ENCODE peak calls at places on chromosomes 7 and 10, in six cellular contexts. B is heart right ventricle, U is IMR-90, L is HCT116, N is psoas muscle, I is Peyer's patch. J is an unnamed sample.
A peak's percentile ranks its signal among the peaks of the same experiment; 100 is the strongest.

GRCh38 chr10:58651040-58651439 is 138.4 kb downstream of the BICC1 start:
- DNase-seq in B (peak; percentile 28), U (peak; percentile 34), L (no peak), N (no peak), I (no peak), J (no peak)

GRCh38 chr10:79938728-79939380 is 10.1 kb downstream of the SFTPD start:
- DNase-seq in B (peak; percentile 54), U (no peak), L (no peak), N (no peak), I (peak; percentile 58), J (no peak)

GRCh38 chr7:127392182-127392565 is 334 bp downstream of the ZNF800 start:
- DNase-seq in B (peak; percentile 45), U (peak; percentile 55), L (no peak), N (peak; percentile 70), I (peak; percentile 51), J (no peak)

GRCh38 chr10:119650692-119651513 is at the start of gene BAG3:
- DNase-seq in B (peak; percentile 95), U (peak; percentile 92), L (peak; percentile 80), N (peak; percentile 95), I (peak; percentile 88), J (peak; percentile 86)

GRCh38 chr10:42876476-42876875 is 93.9 kb downstream of the BMS1 start:
- DNase-seq in B (no peak), U (no peak), L (no peak), N (no peak), I (no peak), J (no peak)

GRCh38 chr7:141416691-141417268 is 134.4 kb upstream of the AGK start:
- DNase-seq in B (no peak), U (no peak), L (no peak), N (no peak), I (no peak), J (no peak)

GRCh38 chr10:122504551-122504950 is 43.2 kb downstream of the HTRA1 start:
- DNase-seq in B (peak; percentile 91), U (peak; percentile 94), L (no peak), N (peak; percentile 84), I (peak; percentile 20), J (peak; percentile 84)

GRCh38 chr7:84188811-84189405 is 5.7 kb downstream of the SEMA3A start:
- DNase-seq in B (no peak), U (peak; percentile 32), L (no peak), N (no peak), I (no peak), J (no peak)

GRCh38 chr7:31776616-31777015 is 89.6 kb downstream of the PPP1R17 start:
- DNase-seq in B (no peak), U (peak; percentile 84), L (no peak), N (no peak), I (no peak), J (no peak)

GRCh38 chr7:134962270-134962669 is 24.0 kb upstream of the AGBL3 start:
- DNase-seq in B (no peak), U (no peak), L (no peak), N (no peak), I (no peak), J (no peak)

GRCh38 chr10:61096056-61096455 is 152.1 kb upstream of the RHOBTB1 start:
- DNase-seq in B (no peak), U (no peak), L (no peak), N (no peak), I (no peak), J (no peak)

GRCh38 chr7:50497068-50497642 is 47.0 kb upstream of the FIGNL1 start:
- DNase-seq in B (no peak), U (peak; percentile 12), L (no peak), N (no peak), I (no peak), J (no peak)

GRCh38 chr10:57964371-57964770 is 303.3 kb downstream of the IPMK start:
- DNase-seq in B (peak; percentile 71), U (peak; percentile 74), L (no peak), N (peak; percentile 13), I (no peak), J (no peak)

GRCh38 chr10:120076966-120077706 is 184.6 kb downstream of the SEC23IP start:
- DNase-seq in B (no peak), U (no peak), L (no peak), N (no peak), I (no peak), J (no peak)

GRCh38 chr7:77351539-77352004 is 64.6 kb downstream of the GSAP start:
- DNase-seq in B (peak; percentile 28), U (no peak), L (no peak), N (no peak), I (peak; percentile 80), J (no peak)

GRCh38 chr10:71191019-71191418 is 21.4 kb upstream of the UNC5B start:
- DNase-seq in B (no peak), U (no peak), L (no peak), N (no peak), I (no peak), J (no peak)

GRCh38 chr7:70434376-70434775 is 697.6 kb upstream of the GALNT17 start:
- DNase-seq in B (no peak), U (no peak), L (no peak), N (no peak), I (no peak), J (no peak)
- TF ChIP-seq CTCF in B (no peak), U (no peak), L (no peak), N (no peak), I (no peak), J (no peak)

GRCh38 chr7:2299853-2300512 is 14.3 kb downstream of the SNX8 start:
- DNase-seq in B (no peak), U (no peak), L (no peak), N (no peak), I (peak; percentile 35), J (no peak)
- H3K27ac ChIP-seq in B (peak overlapping the region; percentile 50), U (no peak overlapping the region), L (no peak overlapping the region), N (no peak overlapping the region), I (peak overlapping the region; percentile 49), J (peak overlapping the region; percentile 77)

GRCh38 chr7:157869793-157870192 is 533.0 kb downstream of the DNAJB6 start:
- DNase-seq in B (no peak), U (no peak), L (no peak), N (no peak), I (no peak), J (no peak)
- H3K9me3 ChIP-seq in B (no peaks in the 10 kb centered on the region), U (peaks cover 57% of the 10 kb centered on the region), L (no peaks in the 10 kb centered on the region), N (no peaks in the 10 kb centered on the region), I (no peaks in the 10 kb centered on the region), J (peaks cover 86% of the 10 kb centered on the region)

GRCh38 chr10:5631936-5632335 is 34.5 kb downstream of the ASB13 start:
- DNase-seq in B (no peak), U (no peak), L (no peak), N (no peak), I (no peak), J (no peak)

GRCh38 chr10:5627486-5628044 is 38.8 kb downstream of the ASB13 start:
- DNase-seq in B (no peak), U (no peak), L (no peak), N (no peak), I (no peak), J (no peak)

GRCh38 chr10:5629789-5630436 is 36.5 kb downstream of the ASB13 start:
- DNase-seq in B (peak; percentile 87), U (peak; percentile 96), L (peak; percentile 61), N (peak; percentile 78), I (peak; percentile 82), J (peak; percentile 90)

GRCh38 chr10:5628366-5628765 is 38.0 kb downstream of the ASB13 start:
- DNase-seq in B (no peak), U (peak; percentile 13), L (no peak), N (no peak), I (no peak), J (no peak)

DNA sequence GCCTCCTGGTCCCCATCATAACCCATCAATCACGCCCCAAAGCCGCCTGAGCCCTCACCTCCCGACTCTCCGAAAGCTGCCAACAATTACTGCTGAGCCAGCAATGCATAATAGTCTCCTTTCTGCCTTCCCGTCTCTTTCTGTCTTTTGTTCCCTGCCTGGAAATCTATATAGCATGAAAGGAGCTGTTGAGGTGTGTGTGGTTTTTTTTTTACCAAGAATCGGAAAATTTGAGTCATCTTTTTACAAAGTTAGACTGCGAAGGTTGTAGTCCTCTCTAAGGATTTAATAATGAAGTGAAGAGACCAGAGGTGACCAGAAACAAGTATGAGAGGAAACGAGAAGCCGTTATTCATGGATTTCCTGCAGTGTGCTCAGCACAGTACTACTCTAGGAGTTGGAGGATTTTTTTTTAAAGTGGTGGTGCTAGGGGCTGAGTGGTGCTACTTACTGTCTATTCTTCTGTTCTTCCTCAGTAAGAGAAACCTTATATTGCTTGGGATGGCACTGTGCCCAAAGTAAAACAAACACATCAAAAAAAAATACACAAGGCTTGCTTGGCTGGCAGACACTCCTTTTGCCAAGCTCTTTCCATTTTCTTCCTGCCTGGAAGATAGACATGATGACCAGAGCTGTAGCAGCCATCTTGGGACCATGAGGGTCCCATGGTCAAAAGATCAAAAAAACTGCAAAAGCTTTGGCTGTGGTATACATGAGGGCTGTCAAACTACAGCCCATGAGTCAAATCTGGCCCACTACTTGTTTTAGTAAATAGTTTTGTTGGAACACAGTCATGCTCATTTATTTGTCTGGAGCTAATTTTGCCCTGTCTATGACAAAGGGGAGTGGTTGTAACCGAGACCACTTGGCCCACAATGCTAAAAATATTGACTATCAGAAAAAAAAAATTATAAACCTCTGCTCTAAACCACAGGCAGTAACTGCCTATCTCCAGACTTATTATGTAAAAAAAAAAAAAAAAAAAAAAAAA is 37.3 kb downstream of the ASB13 start:
- DNase-seq in B (no peak), U (peak; percentile 60), L (no peak), N (no peak), I (no peak), J (peak; percentile 18)
- TF ChIP-seq CTCF in B (no peak), U (no peak), L (no peak), N (no peak), I (no peak), J (no peak)

J was measured in AG04450.